ENCODE peak calls at places on chromosome X, in seven cellular contexts. One of them, this sample, is unnamed.

GRCh38 chrX:1453951-1454785 is 1.5 kb upstream of the ASMTL start:
- DNase-seq in GM03348: peak
- DNase-seq in NCI-H69: no peak
- DNase-seq in activated effector memory CD4-positive, alpha-beta T cell treated with Interleukin-2 at 50 U/mL for 16 hours: peak
- DNase-seq in neural crest cell: peak
- DNase-seq in NCI-H460: peak
- DNase-seq in ureter: peak
- DNase-seq in this sample: peak

GRCh38 chrX:53685711-53686110 is 808 bp downstream of the HUWE1 start:
- DNase-seq in GM03348: no peak
- DNase-seq in activated effector memory CD4-positive, alpha-beta T cell treated with Interleukin-2 at 50 U/mL for 16 hours: no peak
- DNase-seq in ureter: no peak
- DNase-seq in neural crest cell: no peak
- DNase-seq in NCI-H460: peak
- DNase-seq in NCI-H69: peak
- DNase-seq in this sample: no peak

GRCh38 chrX:133365886-133366611 is 49.2 kb downstream of the GPC4 start:
- DNase-seq in GM03348: peak
- DNase-seq in neural crest cell: no peak
- DNase-seq in NCI-H69: no peak
- DNase-seq in ureter: no peak
- DNase-seq in NCI-H460: no peak
- DNase-seq in activated effector memory CD4-positive, alpha-beta T cell treated with Interleukin-2 at 50 U/mL for 16 hours: no peak
- DNase-seq in this sample: no peak

GRCh38 chrX:104045642-104046041 is 5.9 kb downstream of the H2BW2 start:
- DNase-seq in neural crest cell: no peak
- DNase-seq in NCI-H460: no peak
- DNase-seq in ureter: no peak
- DNase-seq in NCI-H69: no peak
- DNase-seq in GM03348: no peak
- DNase-seq in activated effector memory CD4-positive, alpha-beta T cell treated with Interleukin-2 at 50 U/mL for 16 hours: no peak
- DNase-seq in this sample: no peak

GRCh38 chrX:78104447-78105176 is 564 bp downstream of the PGK1 start:
- DNase-seq in activated effector memory CD4-positive, alpha-beta T cell treated with Interleukin-2 at 50 U/mL for 16 hours: peak
- DNase-seq in NCI-H69: peak
- DNase-seq in ureter: peak
- DNase-seq in neural crest cell: no peak
- DNase-seq in NCI-H460: peak
- DNase-seq in GM03348: peak
- DNase-seq in this sample: peak

GRCh38 chrX:72202792-72203401 is 21.3 kb downstream of the PIN4 start:
- DNase-seq in NCI-H460: no peak
- DNase-seq in GM03348: no peak
- DNase-seq in activated effector memory CD4-positive, alpha-beta T cell treated with Interleukin-2 at 50 U/mL for 16 hours: no peak
- DNase-seq in neural crest cell: no peak
- DNase-seq in ureter: no peak
- DNase-seq in NCI-H69: no peak
- DNase-seq in this sample: no peak

GRCh38 chrX:105475801-105476200 is 255.3 kb upstream of the TEX13A start:
- DNase-seq in neural crest cell: no peak
- DNase-seq in GM03348: no peak
- DNase-seq in ureter: no peak
- DNase-seq in activated effector memory CD4-positive, alpha-beta T cell treated with Interleukin-2 at 50 U/mL for 16 hours: no peak
- DNase-seq in NCI-H69: no peak
- DNase-seq in NCI-H460: no peak
- DNase-seq in this sample: no peak

GRCh38 chrX:133563705-133564104 is 148.4 kb upstream of the GPC4 start:
- DNase-seq in NCI-H69: no peak
- DNase-seq in GM03348: no peak
- DNase-seq in neural crest cell: no peak
- DNase-seq in activated effector memory CD4-positive, alpha-beta T cell treated with Interleukin-2 at 50 U/mL for 16 hours: no peak
- DNase-seq in NCI-H460: no peak
- DNase-seq in ureter: no peak
- DNase-seq in this sample: no peak

GRCh38 chrX:65821721-65822496 is 154.5 kb downstream of the MSN start:
- DNase-seq in ureter: no peak
- DNase-seq in NCI-H460: no peak
- DNase-seq in neural crest cell: no peak
- DNase-seq in activated effector memory CD4-positive, alpha-beta T cell treated with Interleukin-2 at 50 U/mL for 16 hours: peak
- DNase-seq in NCI-H69: no peak
- DNase-seq in GM03348: no peak
- DNase-seq in this sample: peak

GRCh38 chrX:149161438-149162088 is 343.5 kb downstream of the IDS start:
- DNase-seq in GM03348: no peak
- DNase-seq in activated effector memory CD4-positive, alpha-beta T cell treated with Interleukin-2 at 50 U/mL for 16 hours: no peak
- DNase-seq in NCI-H460: no peak
- DNase-seq in NCI-H69: peak
- DNase-seq in neural crest cell: no peak
- DNase-seq in ureter: no peak
- DNase-seq in this sample: no peak

GRCh38 chrX:121496966-121497365 is 449.6 kb downstream of the GLUD2 start:
- DNase-seq in NCI-H69: no peak
- DNase-seq in NCI-H460: no peak
- DNase-seq in ureter: no peak
- DNase-seq in GM03348: no peak
- DNase-seq in activated effector memory CD4-positive, alpha-beta T cell treated with Interleukin-2 at 50 U/mL for 16 hours: no peak
- DNase-seq in neural crest cell: no peak
- DNase-seq in this sample: no peak

GRCh38 chrX:130184857-130185256 is 13.1 kb downstream of the RAB33A start:
- DNase-seq in GM03348: no peak
- DNase-seq in neural crest cell: no peak
- DNase-seq in activated effector memory CD4-positive, alpha-beta T cell treated with Interleukin-2 at 50 U/mL for 16 hours: no peak
- DNase-seq in ureter: no peak
- DNase-seq in NCI-H69: no peak
- DNase-seq in NCI-H460: no peak
- DNase-seq in this sample: no peak

GRCh38 chrX:57651169-57651919 is 28.7 kb downstream of the NLRP2B start:
- DNase-seq in activated effector memory CD4-positive, alpha-beta T cell treated with Interleukin-2 at 50 U/mL for 16 hours: no peak
- DNase-seq in NCI-H69: no peak
- DNase-seq in GM03348: no peak
- DNase-seq in ureter: no peak
- DNase-seq in neural crest cell: no peak
- DNase-seq in NCI-H460: no peak
- DNase-seq in this sample: no peak

GRCh38 chrX:20743054-20743453 is 476.3 kb upstream of the RPS6KA3 start:
- DNase-seq in GM03348: no peak
- DNase-seq in neural crest cell: no peak
- DNase-seq in activated effector memory CD4-positive, alpha-beta T cell treated with Interleukin-2 at 50 U/mL for 16 hours: no peak
- DNase-seq in ureter: no peak
- DNase-seq in NCI-H460: no peak
- DNase-seq in NCI-H69: no peak
- DNase-seq in this sample: no peak

GRCh38 chrX:4754878-4755604 is 1041.6 kb upstream of the PRKX start:
- DNase-seq in activated effector memory CD4-positive, alpha-beta T cell treated with Interleukin-2 at 50 U/mL for 16 hours: no peak
- DNase-seq in NCI-H69: no peak
- DNase-seq in ureter: no peak
- DNase-seq in NCI-H460: no peak
- DNase-seq in neural crest cell: no peak
- DNase-seq in GM03348: no peak
- DNase-seq in this sample: no peak

GRCh38 chrX:154309041-154309775 is 13.6 kb downstream of the TKTL1 start:
- DNase-seq in neural crest cell: no peak
- DNase-seq in GM03348: no peak
- DNase-seq in NCI-H69: no peak
- DNase-seq in ureter: no peak
- DNase-seq in NCI-H460: no peak
- DNase-seq in activated effector memory CD4-positive, alpha-beta T cell treated with Interleukin-2 at 50 U/mL for 16 hours: no peak
- DNase-seq in this sample: no peak